ENCODE peak calls at places on chromosomes 4 and X, in four cellular contexts. Y, A, T and L are unnamed samples.

GRCh38 chrX:73851014-73852009 is 288.3 kb downstream of the CHIC1 start:
- DNase-seq in Y (peak; percentile 82), A (no peak), T (peak; percentile 69), L (no peak)

GRCh38 chr4:1331591-1332353 is 15.2 kb upstream of the UVSSA start:
- DNase-seq in Y (no peak), A (peak; percentile 5), T (no peak), L (no peak)

GRCh38 chr4:168696828-168697227 is 200.0 kb downstream of the PALLD start:
- DNase-seq in Y (no peak), A (no peak), T (no peak), L (no peak)

GRCh38 chr4:187770345-187770744 is 225.2 kb upstream of the ZFP42 start:
- DNase-seq in Y (no peak), A (peak; percentile 39), T (no peak), L (no peak)

GRCh38 chr4:155543126-155543765 is 123.4 kb upstream of the GUCY1A1 start:
- DNase-seq in Y (no peak), A (no peak), T (no peak), L (no peak)

GRCh38 chrX:115952417-115953092 is 218.0 kb upstream of the AGTR2 start:
- DNase-seq in Y (no peak), A (no peak), T (no peak), L (no peak)

GRCh38 chrX:46140272-46140671 is 404.9 kb downstream of the ZNF674 start:
- DNase-seq in Y (no peak), A (no peak), T (no peak), L (no peak)

GRCh38 chrX:16445166-16445752 is 204.7 kb upstream of the S100G start:
- DNase-seq in Y (peak; percentile 65), A (peak; percentile 27), T (no peak), L (peak; percentile 45)

GRCh38 chr4:95362906-95363578 is 185.7 kb downstream of the UNC5C start:
- DNase-seq in Y (no peak), A (peak; percentile 39), T (no peak), L (no peak)

GRCh38 chrX:151239748-151240147 is 63.4 kb downstream of the GPR50 start:
- DNase-seq in Y (no peak), A (peak; percentile 13), T (no peak), L (no peak)

GRCh38 chrX:81301877-81302276 is 100.0 kb downstream of the SH3BGRL start:
- DNase-seq in Y (no peak), A (no peak), T (no peak), L (no peak)

GRCh38 chr4:153541426-153542096 is 75.4 kb downstream of the TMEM131L start:
- DNase-seq in Y (no peak), A (no peak), T (no peak), L (no peak)

GRCh38 chr4:173485164-173485563 is 44.9 kb downstream of the HAND2 start:
- DNase-seq in Y (no peak), A (no peak), T (no peak), L (no peak)

GRCh38 chr4:70992354-70992753 is 1.1 kb upstream of the DCK start:
- DNase-seq in Y (no peak), A (peak; percentile 21), T (no peak), L (no peak)

GRCh38 chr4:175125410-175126068 is 207.4 kb downstream of the ADAM29 start:
- DNase-seq in Y (no peak), A (no peak), T (no peak), L (no peak)

GRCh38 chrX:112147206-112147605 is 64.6 kb upstream of the TRPC5 start:
- DNase-seq in Y (no peak), A (peak; percentile 20), T (no peak), L (no peak)

GRCh38 chrX:17192111-17192510 is 182.9 kb upstream of the NHS start:
- DNase-seq in Y (no peak), A (no peak), T (no peak), L (no peak)

GRCh38 chr4:107931775-107932321 is 499 bp downstream of the CYP2U1 start:
- DNase-seq in Y (no peak), A (no peak), T (no peak), L (no peak)

GRCh38 chrX:455673-456072 is 69.0 kb upstream of the PPP2R3B start:
- DNase-seq in Y (no peak), A (no peak), T (peak; percentile 13), L (no peak)

GRCh38 chrX:140525448-140525847 is 20.6 kb upstream of the SOX3 start:
- DNase-seq in Y (no peak), A (no peak), T (no peak), L (no peak)

GRCh38 chrX:31323658-31324057 is 251.8 kb upstream of the FTHL17 start:
- DNase-seq in Y (no peak), A (no peak), T (no peak), L (no peak)

GRCh38 chr4:24747234-24747975 is 48.0 kb upstream of the SOD3 start:
- DNase-seq in Y (no peak), A (no peak), T (no peak), L (no peak)

GRCh38 chr4:48129307-48130014 is 4.6 kb downstream of the TXK start:
- DNase-seq in Y (peak; percentile 60), A (no peak), T (no peak), L (no peak)

GRCh38 chr4:158444621-158445020 is 77.1 kb upstream of the RXFP1 start:
- DNase-seq in Y (no peak), A (no peak), T (no peak), L (no peak)

GRCh38 chrX:106894392-106894909 is 8.7 kb downstream of the RIPPLY1 start:
- DNase-seq in Y (peak; percentile 58), A (peak; percentile 52), T (peak; percentile 72), L (no peak)

GRCh38 chrX:153061732-153062131 is 5.5 kb downstream of the PNMA3 start:
- DNase-seq in Y (no peak), A (no peak), T (no peak), L (no peak)

GRCh38 chrX:110791206-110791605 is 4.4 kb downstream of the CHRDL1 start:
- DNase-seq in Y (no peak), A (no peak), T (no peak), L (no peak)

GRCh38 chr4:186144180-186144579 is 39.7 kb downstream of the FAM149A start:
- DNase-seq in Y (no peak), A (no peak), T (no peak), L (no peak)

GRCh38 chrX:79081895-79082512 is 62.5 kb upstream of the GPR174 start:
- DNase-seq in Y (no peak), A (no peak), T (no peak), L (no peak)

GRCh38 chrX:152821145-152821765 is 9.3 kb downstream of the CETN2 start:
- DNase-seq in Y (no peak), A (peak; percentile 65), T (peak; percentile 72), L (no peak)

GRCh38 chr4:51874551-51874950 is 31.6 kb downstream of the DCUN1D4 start:
- DNase-seq in Y (no peak), A (no peak), T (no peak), L (no peak)

GRCh38 chr4:185500576-185500975 is 29.0 kb upstream of the CCDC110 start:
- DNase-seq in Y (no peak), A (no peak), T (no peak), L (no peak)

GRCh38 chr4:115711575-115711974 is 598.2 kb upstream of the NDST4 start:
- DNase-seq in Y (no peak), A (no peak), T (no peak), L (no peak)

DNA sequence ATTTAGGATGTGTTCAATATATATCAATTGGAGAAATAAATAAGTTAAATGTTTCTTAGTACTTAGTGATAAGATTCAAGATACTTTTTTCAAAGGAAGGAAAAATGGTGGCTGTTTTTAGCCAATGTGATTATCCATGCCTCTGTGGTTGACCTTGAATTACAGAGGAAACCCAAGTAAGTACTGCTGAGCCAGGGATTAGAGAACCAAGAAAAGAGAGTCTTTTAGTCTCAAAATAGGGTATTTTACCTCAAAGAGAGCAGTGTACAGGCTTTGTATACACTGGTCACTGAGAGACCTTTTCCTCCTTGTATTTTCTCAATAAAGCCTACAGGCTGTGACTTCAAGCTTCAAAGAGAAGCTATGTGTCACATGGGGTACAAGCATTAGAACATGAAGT is 1075.3 kb downstream of the ADGRL3 start:
- DNase-seq in Y (no peak), A (no peak), T (no peak), L (no peak)
- TF ChIP-seq CTCF in Y (no peak), A (no peak), T (no peak), L (no peak)

GRCh38 chr4:109560687-109561452 is 824 bp downstream of the MCUB start:
- DNase-seq in Y (peak; percentile 74), A (no peak), T (no peak), L (peak; percentile 68)

GRCh38 chr4:109557433-109557832 is 2.6 kb upstream of the MCUB start:
- DNase-seq in Y (no peak), A (no peak), T (no peak), L (no peak)

GRCh38 chr4:109559625-109559982 is 442 bp upstream of the MCUB start:
- DNase-seq in Y (peak; percentile 78), A (peak; percentile 63), T (peak; percentile 62), L (no peak)

GRCh38 chr4:109562457-109563237 is 2.6 kb downstream of the MCUB start:
- DNase-seq in Y (no peak), A (no peak), T (no peak), L (no peak)

GRCh38 chr4:109559983-109560686 is at the start of gene MCUB:
- DNase-seq in Y (peak; percentile 93), A (peak; percentile 85), T (peak; percentile 85), L (peak; percentile 81)
- TF ChIP-seq CTCF in Y (no peak), A (no peak), T (no peak), L (no peak)

DNA sequence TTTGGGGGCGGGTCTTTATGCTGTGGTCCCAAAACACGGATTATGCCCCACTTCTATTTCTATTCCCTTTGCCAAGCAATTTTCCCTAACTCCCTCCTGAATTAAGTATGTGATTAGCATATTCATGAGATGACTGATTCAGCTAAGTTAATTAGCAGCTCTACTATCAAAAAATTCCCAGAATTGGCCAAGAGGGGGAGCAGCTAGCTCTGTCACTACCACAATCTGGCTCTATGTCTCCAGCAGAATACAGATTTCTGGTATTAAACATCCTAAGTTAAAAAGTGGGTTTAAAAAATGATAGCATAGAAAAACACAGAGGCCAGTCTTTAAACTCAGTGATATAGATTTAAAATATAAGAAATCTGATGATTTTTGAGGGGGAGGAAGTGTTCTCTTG is 80.3 kb downstream of the GPC4 start:
- DNase-seq in Y (no peak), A (no peak), T (no peak), L (no peak)
- TF ChIP-seq CTCF in Y (no peak), A (no peak), T (peak; percentile 28), L (peak; percentile 45)

DNA sequence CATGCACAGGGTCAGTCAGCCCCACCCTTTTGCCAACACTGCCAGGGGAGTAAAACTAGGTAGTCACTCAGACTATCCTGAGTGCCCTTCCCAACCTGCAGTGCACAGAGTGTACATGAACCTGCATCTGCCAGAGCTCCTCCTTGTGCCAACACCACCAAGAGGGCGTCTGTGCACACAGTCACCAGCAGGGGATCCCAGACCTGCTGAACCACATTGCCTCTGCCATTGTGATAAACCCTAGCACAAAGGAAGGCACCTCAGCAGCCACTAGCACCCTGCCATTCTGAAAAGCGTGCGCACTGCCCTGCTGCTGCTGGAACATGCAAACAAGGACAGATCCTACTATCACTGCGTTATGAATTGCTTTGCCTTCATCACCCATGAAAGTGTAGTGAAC is 247.8 kb upstream of the POU3F4 start:
- DNase-seq in Y (no peak), A (peak; percentile 16), T (no peak), L (no peak)
- TF ChIP-seq CTCF in Y (no peak), A (no peak), T (no peak), L (no peak)